ENCODE peak calls at places on chromosome 18, in nine cellular contexts. One of them, this sample, is unnamed.

GRCh38 chr18:67266246-67266570 is 250.3 kb downstream of the DSEL start:
- DNase-seq in ovary: no peak
- DNase-seq in skeletal muscle cell: no peak
- DNase-seq in CD8-positive, alpha-beta T cell: no peak
- DNase-seq in transverse colon: no peak
- DNase-seq in tibial nerve: no peak
- DNase-seq in lower leg skin: no peak
- DNase-seq in heart left ventricle: no peak
- DNase-seq in fibroblast of mammary gland: no peak
- DNase-seq in this sample: no peak

GRCh38 chr18:58117685-58118403 is 73.8 kb downstream of the NEDD4L start:
- DNase-seq in ovary: peak
- DNase-seq in skeletal muscle cell: peak
- DNase-seq in CD8-positive, alpha-beta T cell: no peak
- DNase-seq in transverse colon: peak
- DNase-seq in tibial nerve: peak
- DNase-seq in lower leg skin: no peak
- DNase-seq in heart left ventricle: no peak
- DNase-seq in fibroblast of mammary gland: peak
- DNase-seq in this sample: no peak

GRCh38 chr18:48910972-48911545 is 39.7 kb downstream of the SMAD7 start:
- DNase-seq in ovary: no peak
- DNase-seq in skeletal muscle cell: no peak
- DNase-seq in CD8-positive, alpha-beta T cell: no peak
- DNase-seq in transverse colon: no peak
- DNase-seq in tibial nerve: no peak
- DNase-seq in lower leg skin: no peak
- DNase-seq in heart left ventricle: no peak
- DNase-seq in fibroblast of mammary gland: no peak
- DNase-seq in this sample: peak

GRCh38 chr18:34744569-34744968 is 34.5 kb downstream of the DTNA start:
- DNase-seq in ovary: no peak
- DNase-seq in skeletal muscle cell: no peak
- DNase-seq in CD8-positive, alpha-beta T cell: no peak
- DNase-seq in transverse colon: no peak
- DNase-seq in tibial nerve: no peak
- DNase-seq in lower leg skin: no peak
- DNase-seq in heart left ventricle: no peak
- DNase-seq in fibroblast of mammary gland: no peak
- DNase-seq in this sample: no peak

GRCh38 chr18:59085126-59085794 is 54.4 kb upstream of the SEC11C start:
- DNase-seq in ovary: no peak
- DNase-seq in skeletal muscle cell: no peak
- DNase-seq in CD8-positive, alpha-beta T cell: no peak
- DNase-seq in transverse colon: no peak
- DNase-seq in tibial nerve: no peak
- DNase-seq in lower leg skin: no peak
- DNase-seq in heart left ventricle: no peak
- DNase-seq in fibroblast of mammary gland: no peak
- DNase-seq in this sample: no peak

GRCh38 chr18:68409585-68409984 is 305.3 kb downstream of the TMX3 start:
- DNase-seq in ovary: no peak
- DNase-seq in skeletal muscle cell: no peak
- DNase-seq in CD8-positive, alpha-beta T cell: no peak
- DNase-seq in transverse colon: no peak
- DNase-seq in tibial nerve: no peak
- DNase-seq in lower leg skin: no peak
- DNase-seq in heart left ventricle: no peak
- DNase-seq in fibroblast of mammary gland: no peak
- DNase-seq in this sample: no peak

GRCh38 chr18:33906046-33906445 is 318.7 kb downstream of the NOL4 start:
- DNase-seq in ovary: no peak
- DNase-seq in skeletal muscle cell: no peak
- DNase-seq in CD8-positive, alpha-beta T cell: no peak
- DNase-seq in transverse colon: no peak
- DNase-seq in tibial nerve: no peak
- DNase-seq in lower leg skin: no peak
- DNase-seq in heart left ventricle: no peak
- DNase-seq in fibroblast of mammary gland: peak
- DNase-seq in this sample: no peak

GRCh38 chr18:61546598-61546997 is 213.4 kb downstream of the CDH20 start:
- DNase-seq in ovary: no peak
- DNase-seq in skeletal muscle cell: peak
- DNase-seq in CD8-positive, alpha-beta T cell: no peak
- DNase-seq in transverse colon: no peak
- DNase-seq in tibial nerve: no peak
- DNase-seq in lower leg skin: no peak
- DNase-seq in heart left ventricle: no peak
- DNase-seq in fibroblast of mammary gland: peak
- DNase-seq in this sample: no peak

GRCh38 chr18:75154997-75155396 is 53.9 kb downstream of the PTGR3 start:
- DNase-seq in ovary: no peak
- DNase-seq in skeletal muscle cell: no peak
- DNase-seq in CD8-positive, alpha-beta T cell: no peak
- DNase-seq in transverse colon: no peak
- DNase-seq in tibial nerve: no peak
- DNase-seq in lower leg skin: no peak
- DNase-seq in heart left ventricle: no peak
- DNase-seq in fibroblast of mammary gland: no peak
- DNase-seq in this sample: peak

GRCh38 chr18:44392933-44393332 is 287.8 kb upstream of the SETBP1 start:
- DNase-seq in ovary: no peak
- DNase-seq in skeletal muscle cell: no peak
- DNase-seq in CD8-positive, alpha-beta T cell: no peak
- DNase-seq in transverse colon: no peak
- DNase-seq in tibial nerve: no peak
- DNase-seq in lower leg skin: no peak
- DNase-seq in heart left ventricle: no peak
- DNase-seq in fibroblast of mammary gland: no peak
- DNase-seq in this sample: no peak

GRCh38 chr18:46378126-46378863 is 274.1 kb downstream of the HAUS1 start:
- DNase-seq in ovary: no peak
- DNase-seq in skeletal muscle cell: no peak
- DNase-seq in CD8-positive, alpha-beta T cell: no peak
- DNase-seq in transverse colon: no peak
- DNase-seq in tibial nerve: no peak
- DNase-seq in lower leg skin: no peak
- DNase-seq in heart left ventricle: no peak
- DNase-seq in fibroblast of mammary gland: no peak
- DNase-seq in this sample: no peak

GRCh38 chr18:75408554-75409506 is 18.7 kb downstream of the SMIM21 start:
- DNase-seq in ovary: no peak
- DNase-seq in skeletal muscle cell: peak
- DNase-seq in CD8-positive, alpha-beta T cell: peak
- DNase-seq in transverse colon: no peak
- DNase-seq in tibial nerve: no peak
- DNase-seq in lower leg skin: no peak
- DNase-seq in heart left ventricle: no peak
- DNase-seq in fibroblast of mammary gland: peak
- DNase-seq in this sample: no peak

GRCh38 chr18:61169386-61169785 is 163.8 kb upstream of the CDH20 start:
- DNase-seq in ovary: no peak
- DNase-seq in skeletal muscle cell: no peak
- DNase-seq in CD8-positive, alpha-beta T cell: no peak
- DNase-seq in transverse colon: no peak
- DNase-seq in tibial nerve: no peak
- DNase-seq in lower leg skin: no peak
- DNase-seq in heart left ventricle: no peak
- DNase-seq in fibroblast of mammary gland: no peak
- DNase-seq in this sample: no peak

GRCh38 chr18:25282922-25283703 is 68.9 kb downstream of the ZNF521 start:
- DNase-seq in ovary: no peak
- DNase-seq in skeletal muscle cell: no peak
- DNase-seq in CD8-positive, alpha-beta T cell: no peak
- DNase-seq in transverse colon: no peak
- DNase-seq in tibial nerve: no peak
- DNase-seq in lower leg skin: no peak
- DNase-seq in heart left ventricle: no peak
- DNase-seq in fibroblast of mammary gland: no peak
- DNase-seq in this sample: no peak

GRCh38 chr18:42078711-42079110 is 123.7 kb downstream of the PIK3C3 start:
- DNase-seq in ovary: no peak
- DNase-seq in skeletal muscle cell: peak
- DNase-seq in CD8-positive, alpha-beta T cell: no peak
- DNase-seq in transverse colon: no peak
- DNase-seq in tibial nerve: no peak
- DNase-seq in lower leg skin: no peak
- DNase-seq in heart left ventricle: no peak
- DNase-seq in fibroblast of mammary gland: peak
- DNase-seq in this sample: no peak

GRCh38 chr18:64273724-64274123 is 124.8 kb upstream of the LINC00305 start:
- DNase-seq in ovary: no peak
- DNase-seq in skeletal muscle cell: no peak
- DNase-seq in CD8-positive, alpha-beta T cell: no peak
- DNase-seq in transverse colon: no peak
- DNase-seq in tibial nerve: no peak
- DNase-seq in lower leg skin: no peak
- DNase-seq in heart left ventricle: no peak
- DNase-seq in fibroblast of mammary gland: no peak
- DNase-seq in this sample: no peak

GRCh38 chr18:2901405-2901989 is 54.7 kb downstream of the EMILIN2 start:
- DNase-seq in ovary: no peak
- DNase-seq in skeletal muscle cell: no peak
- DNase-seq in CD8-positive, alpha-beta T cell: no peak
- DNase-seq in transverse colon: no peak
- DNase-seq in tibial nerve: no peak
- DNase-seq in lower leg skin: no peak
- DNase-seq in heart left ventricle: no peak
- DNase-seq in fibroblast of mammary gland: peak
- DNase-seq in this sample: no peak

GRCh38 chr18:45503988-45504387 is 111.3 kb upstream of the SLC14A2 start:
- DNase-seq in ovary: no peak
- DNase-seq in skeletal muscle cell: no peak
- DNase-seq in CD8-positive, alpha-beta T cell: no peak
- DNase-seq in transverse colon: no peak
- DNase-seq in tibial nerve: no peak
- DNase-seq in lower leg skin: no peak
- DNase-seq in heart left ventricle: no peak
- DNase-seq in fibroblast of mammary gland: no peak
- DNase-seq in this sample: no peak

GRCh38 chr18:56638232-56639093 is at the start of gene TXNL1:
- DNase-seq in ovary: peak
- DNase-seq in skeletal muscle cell: peak
- DNase-seq in CD8-positive, alpha-beta T cell: peak
- DNase-seq in transverse colon: peak
- DNase-seq in tibial nerve: peak
- DNase-seq in lower leg skin: peak
- DNase-seq in heart left ventricle: peak
- DNase-seq in fibroblast of mammary gland: peak
- DNase-seq in this sample: peak

GRCh38 chr18:56632070-56633022 is 6.0 kb downstream of the TXNL1 start:
- DNase-seq in ovary: no peak
- DNase-seq in skeletal muscle cell: no peak
- DNase-seq in CD8-positive, alpha-beta T cell: no peak
- DNase-seq in transverse colon: no peak
- DNase-seq in tibial nerve: no peak
- DNase-seq in lower leg skin: no peak
- DNase-seq in heart left ventricle: no peak
- DNase-seq in fibroblast of mammary gland: no peak
- DNase-seq in this sample: no peak

GRCh38 chr18:56637897-56638231 is 528 bp downstream of the TXNL1 start:
- DNase-seq in ovary: no peak
- DNase-seq in skeletal muscle cell: no peak
- DNase-seq in CD8-positive, alpha-beta T cell: no peak
- DNase-seq in transverse colon: peak
- DNase-seq in tibial nerve: no peak
- DNase-seq in lower leg skin: no peak
- DNase-seq in heart left ventricle: no peak
- DNase-seq in fibroblast of mammary gland: no peak
- DNase-seq in this sample: no peak

GRCh38 chr18:56639094-56639361 is 636 bp upstream of the TXNL1 start:
- DNase-seq in ovary: no peak
- DNase-seq in skeletal muscle cell: no peak
- DNase-seq in CD8-positive, alpha-beta T cell: no peak
- DNase-seq in transverse colon: no peak
- DNase-seq in tibial nerve: no peak
- DNase-seq in lower leg skin: no peak
- DNase-seq in heart left ventricle: no peak
- DNase-seq in fibroblast of mammary gland: no peak
- DNase-seq in this sample: no peak

GRCh38 chr18:56635007-56635406 is 3.4 kb downstream of the TXNL1 start:
- DNase-seq in ovary: no peak
- DNase-seq in skeletal muscle cell: no peak
- DNase-seq in CD8-positive, alpha-beta T cell: no peak
- DNase-seq in transverse colon: no peak
- DNase-seq in tibial nerve: no peak
- DNase-seq in lower leg skin: no peak
- DNase-seq in heart left ventricle: no peak
- DNase-seq in fibroblast of mammary gland: no peak
- DNase-seq in this sample: no peak
- H3K4me3 ChIP-seq in ovary: no peak
- H3K4me3 ChIP-seq in skeletal muscle cell: no peak
- H3K4me3 ChIP-seq in CD8-positive, alpha-beta T cell: no peak
- H3K4me3 ChIP-seq in transverse colon: no peak
- H3K4me3 ChIP-seq in tibial nerve: no peak
- H3K4me3 ChIP-seq in lower leg skin: no peak
- H3K4me3 ChIP-seq in heart left ventricle: no peak
- H3K4me3 ChIP-seq in fibroblast of mammary gland: no peak
- H3K4me3 ChIP-seq in this sample: no peak

DNA sequence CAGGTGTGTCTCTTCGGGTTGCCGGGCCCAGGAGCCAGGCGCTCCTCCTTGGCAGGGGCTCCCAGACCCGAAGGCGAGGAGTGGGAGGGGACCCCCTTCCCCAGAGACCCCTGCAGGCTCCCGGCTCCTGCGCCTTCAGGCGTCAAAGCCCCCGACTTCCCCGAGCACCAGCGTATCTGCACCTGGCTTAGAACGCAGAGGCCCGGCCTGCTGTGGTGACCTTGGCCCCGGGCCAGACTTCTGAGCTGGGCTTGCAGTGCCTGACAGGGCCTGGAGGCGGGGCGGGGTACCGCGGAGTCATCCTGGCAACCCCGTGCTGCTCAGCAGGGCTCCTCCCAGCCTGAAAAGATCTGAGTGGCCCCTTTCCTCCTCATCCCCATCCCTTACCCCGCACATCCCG is 27.0 kb downstream of the SKA1 start:
- DNase-seq in ovary: peak
- DNase-seq in skeletal muscle cell: no peak
- DNase-seq in CD8-positive, alpha-beta T cell: no peak
- DNase-seq in transverse colon: peak
- DNase-seq in tibial nerve: no peak
- DNase-seq in lower leg skin: peak
- DNase-seq in heart left ventricle: peak
- DNase-seq in fibroblast of mammary gland: peak
- DNase-seq in this sample: no peak
- H3K4me3 ChIP-seq in ovary: no peak
- H3K4me3 ChIP-seq in skeletal muscle cell: no peak
- H3K4me3 ChIP-seq in CD8-positive, alpha-beta T cell: no peak
- H3K4me3 ChIP-seq in transverse colon: no peak
- H3K4me3 ChIP-seq in tibial nerve: no peak
- H3K4me3 ChIP-seq in lower leg skin: no peak
- H3K4me3 ChIP-seq in heart left ventricle: no peak
- H3K4me3 ChIP-seq in fibroblast of mammary gland: no peak
- H3K4me3 ChIP-seq in this sample: no peak

GRCh38 chr18:13232060-13232917 is 13.7 kb downstream of the LDLRAD4 start:
- DNase-seq in ovary: no peak
- DNase-seq in skeletal muscle cell: no peak
- DNase-seq in CD8-positive, alpha-beta T cell: no peak
- DNase-seq in transverse colon: no peak
- DNase-seq in tibial nerve: no peak
- DNase-seq in lower leg skin: peak
- DNase-seq in heart left ventricle: peak
- DNase-seq in fibroblast of mammary gland: no peak
- DNase-seq in this sample: peak
- H3K4me3 ChIP-seq in ovary: no peak
- H3K4me3 ChIP-seq in skeletal muscle cell: no peak
- H3K4me3 ChIP-seq in CD8-positive, alpha-beta T cell: no peak
- H3K4me3 ChIP-seq in transverse colon: no peak
- H3K4me3 ChIP-seq in tibial nerve: no peak
- H3K4me3 ChIP-seq in lower leg skin: no peak
- H3K4me3 ChIP-seq in heart left ventricle: peak
- H3K4me3 ChIP-seq in fibroblast of mammary gland: no peak
- H3K4me3 ChIP-seq in this sample: no peak

GRCh38 chr18:8063733-8064132 is 496.6 kb downstream of the PTPRM start:
- DNase-seq in ovary: no peak
- DNase-seq in skeletal muscle cell: no peak
- DNase-seq in CD8-positive, alpha-beta T cell: no peak
- DNase-seq in transverse colon: no peak
- DNase-seq in tibial nerve: no peak
- DNase-seq in lower leg skin: no peak
- DNase-seq in heart left ventricle: no peak
- DNase-seq in fibroblast of mammary gland: no peak
- DNase-seq in this sample: no peak
- H3K4me3 ChIP-seq in ovary: no peak
- H3K4me3 ChIP-seq in skeletal muscle cell: no peak
- H3K4me3 ChIP-seq in CD8-positive, alpha-beta T cell: no peak
- H3K4me3 ChIP-seq in transverse colon: no peak
- H3K4me3 ChIP-seq in tibial nerve: no peak
- H3K4me3 ChIP-seq in lower leg skin: no peak
- H3K4me3 ChIP-seq in heart left ventricle: no peak
- H3K4me3 ChIP-seq in fibroblast of mammary gland: no peak
- H3K4me3 ChIP-seq in this sample: no peak

This sample was measured in coronary artery.